ENCODE peak calls at places on chromosome 7, in seven cellular contexts. D is epithelial cell of esophagus; X is AG04449; O is GM12865; M is CD8-positive, alpha-beta T cell; P is HFFc6; Z is cardiac muscle cell. W is an unnamed sample.

GRCh38 chr7:155814569-155815276 is 2.5 kb upstream of the SHH start:
- DNase-seq in O (no peak), D (no peak), X (no peak), P (no peak), Z (no peak), M (no peak), W (no peak)

GRCh38 chr7:6161463-6162330 is 110.7 kb downstream of the CYTH3 start:
- DNase-seq in D (no peak), X (no peak), Z (no peak), P (no peak), M (no peak), O (peak; percentile 43), W (no peak)

GRCh38 chr7:139866047-139866837 is 37.2 kb downstream of the TBXAS1 start:
- DNase-seq in Z (no peak), P (no peak), M (no peak), X (no peak), O (no peak), D (no peak), W (no peak)

GRCh38 chr7:78585958-78586357 is 787.4 kb downstream of the PHTF2 start:
- DNase-seq in M (no peak), X (no peak), Z (no peak), P (no peak), O (no peak), D (no peak), W (no peak)

GRCh38 chr7:34108150-34108549 is 202.8 kb downstream of the BMPER start:
- DNase-seq in O (no peak), D (peak; percentile 34), Z (peak; percentile 88), M (no peak), P (no peak), X (no peak), W (no peak)

GRCh38 chr7:29193316-29194205 is 1.0 kb upstream of the CHN2 start:
- DNase-seq in M (no peak), Z (no peak), X (no peak), O (no peak), D (no peak), P (no peak), W (no peak)

GRCh38 chr7:26510226-26510957 is 218.7 kb downstream of the SNX10 start:
- DNase-seq in O (no peak), X (no peak), Z (no peak), P (no peak), D (no peak), M (no peak), W (no peak)

GRCh38 chr7:158128572-158128971 is 459.1 kb downstream of the PTPRN2 start:
- DNase-seq in O (no peak), D (no peak), M (no peak), Z (no peak), P (no peak), X (no peak), W (no peak)

GRCh38 chr7:138755831-138756590 is 41.8 kb upstream of the TMEM213 start:
- DNase-seq in O (no peak), P (no peak), D (no peak), X (no peak), M (no peak), Z (no peak), W (no peak)

GRCh38 chr7:101612885-101613490 is 16.1 kb downstream of the MYL10 start:
- DNase-seq in M (no peak), O (no peak), X (no peak), P (no peak), D (no peak), Z (no peak), W (no peak)

GRCh38 chr7:76296743-76297740 is 5.4 kb upstream of the HSPB1 start:
- DNase-seq in Z (peak; percentile 95), O (no peak), D (peak; percentile 100), M (no peak), X (peak; percentile 75), P (peak; percentile 84), W (no peak)

GRCh38 chr7:2445047-2445446 is 31.2 kb downstream of the GRIFIN start:
- DNase-seq in M (no peak), P (no peak), Z (peak; percentile 5), D (no peak), X (no peak), O (no peak), W (no peak)
- TF ChIP-seq CTCF in M (no peak), P (no peak), Z (no peak), D (no peak), X (no peak), O (no peak), W (no peak)

GRCh38 chr7:156823441-156823840 is 69.5 kb downstream of the LMBR1 start:
- DNase-seq in D (peak; percentile 80), Z (peak; percentile 22), P (no peak), M (no peak), O (no peak), X (no peak), W (no peak)

GRCh38 chr7:156816943-156817572 is 75.9 kb downstream of the LMBR1 start:
- DNase-seq in M (no peak), Z (peak; percentile 50), D (peak; percentile 18), O (peak; percentile 22), P (peak; percentile 25), X (no peak), W (no peak)

GRCh38 chr7:156818133-156818532 is 74.8 kb downstream of the LMBR1 start:
- DNase-seq in D (no peak), X (no peak), Z (no peak), O (no peak), P (no peak), M (no peak), W (no peak)

GRCh38 chr7:156819733-156820295 is 73.2 kb downstream of the LMBR1 start:
- DNase-seq in Z (no peak), X (no peak), P (no peak), M (no peak), O (no peak), D (no peak), W (no peak)

GRCh38 chr7:156820445-156821063 is 72.4 kb downstream of the LMBR1 start:
- DNase-seq in O (peak; percentile 6), Z (no peak), X (no peak), P (no peak), D (no peak), M (no peak), W (no peak)
- TF ChIP-seq CTCF in O (peak; percentile 31), Z (peak; percentile 13), X (peak; percentile 5), P (peak; percentile 57), D (peak; percentile 34), M (no peak), W (peak; percentile 28)

DNA sequence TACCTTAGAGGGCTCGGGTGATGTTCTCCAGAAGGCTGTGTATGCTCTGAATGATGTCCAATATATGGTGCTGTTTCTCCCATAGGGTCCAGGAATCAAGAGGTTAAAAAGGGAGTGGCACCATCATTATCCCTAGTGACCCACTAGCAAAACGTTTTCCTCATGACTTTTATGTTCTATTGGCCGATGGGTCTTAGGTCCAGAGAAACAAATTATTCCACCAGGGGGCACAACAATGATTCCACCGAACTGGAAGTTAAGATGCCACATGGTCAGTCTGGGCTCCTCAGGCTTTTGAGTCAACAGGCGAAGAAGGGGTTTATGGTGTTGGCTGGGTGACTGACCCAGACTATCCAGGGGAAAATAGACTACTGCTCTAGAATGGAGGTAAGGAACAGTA is 256.1 kb downstream of the COBL start:
- DNase-seq in M (no peak), X (no peak), Z (no peak), O (peak; percentile 15), P (no peak), D (no peak), W (no peak)
- TF ChIP-seq CTCF in M (no peak), X (no peak), Z (no peak), O (no peak), P (peak; percentile 60), D (no peak), W (peak; percentile 21)

GRCh38 chr7:38908759-38909335 is at the start of gene VPS41:
- DNase-seq in X (no peak), M (peak; percentile 73), O (peak; percentile 84), Z (peak; percentile 77), D (peak; percentile 86), P (peak; percentile 48), W (peak; percentile 34)
- TF ChIP-seq CTCF in X (no peak), M (no peak), O (no peak), Z (no peak), D (no peak), P (no peak), W (no peak)

DNA sequence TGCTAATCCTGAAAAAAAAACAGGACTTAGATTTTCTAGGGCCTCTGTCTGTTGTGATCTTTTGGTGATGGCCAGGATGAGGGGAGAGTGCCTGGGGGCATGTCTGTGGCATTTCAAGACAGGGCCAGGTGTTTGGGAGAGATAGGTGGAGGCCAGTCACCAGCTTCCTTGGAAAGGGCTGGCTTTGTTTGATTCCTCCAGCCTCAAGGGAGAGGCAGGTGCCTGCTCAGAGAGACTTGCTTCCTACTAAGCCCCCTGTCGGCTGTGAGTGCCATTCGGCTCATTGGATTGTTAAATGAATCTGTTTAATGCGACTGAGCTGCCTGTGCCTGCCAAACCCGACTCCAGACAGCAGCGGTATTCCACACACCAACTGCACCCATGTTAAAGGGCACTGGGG is 304.1 kb upstream of the COBL start:
- DNase-seq in P (no peak), M (no peak), X (no peak), D (no peak), Z (no peak), O (no peak), W (no peak)
- TF ChIP-seq CTCF in P (no peak), M (no peak), X (no peak), D (no peak), Z (no peak), O (no peak), W (no peak)

GRCh38 chr7:37833107-37833817 is 15.1 kb upstream of the NME8 start:
- DNase-seq in D (peak; percentile 63), X (no peak), O (peak; percentile 78), P (no peak), M (peak; percentile 39), Z (peak; percentile 65), W (peak; percentile 44)
- TF ChIP-seq CTCF in D (peak; percentile 69), X (peak; percentile 47), O (peak; percentile 54), P (peak; percentile 68), M (peak; percentile 72), Z (peak; percentile 63), W (peak; percentile 82)

GRCh38 chr7:106891545-106892410 is 26.7 kb downstream of the PIK3CG start:
- DNase-seq in Z (peak; percentile 17), O (peak; percentile 42), M (no peak), X (no peak), D (peak; percentile 28), P (no peak), W (no peak)
- TF ChIP-seq CTCF in Z (peak; percentile 22), O (no peak), M (no peak), X (no peak), D (no peak), P (peak; percentile 30), W (no peak)

W was measured in mesothelial cell of epicardium.